ENCODE peak calls at places on chromosomes 4 and X, in six cellular contexts. Q is A549, B is K562, Z is HepG2, H is upper lobe of left lung, L is GM12878. U is an unnamed sample.

GRCh38 chr4:173195132-173195531 is 26.5 kb downstream of the GALNT7 start:
- ATAC-seq in Q (no peak), B (peak), Z (no peak), H (no peak), L (peak), U (no peak)

GRCh38 chrX:3320471-3321046 is 25.9 kb downstream of the MXRA5 start:
- ATAC-seq in Q (no peak), B (no peak), Z (no peak), H (no peak), L (no peak), U (no peak)

GRCh38 chrX:87664381-87664780 is 146.8 kb downstream of the KLHL4 start:
- ATAC-seq in Q (peak), B (peak), Z (no peak), H (no peak), L (peak), U (no peak)

GRCh38 chr4:79875500-79875899 is 197.5 kb downstream of the ANTXR2 start:
- ATAC-seq in Q (no peak), B (no peak), Z (no peak), H (no peak), L (no peak), U (peak)

GRCh38 chr4:56296449-56296990 is 90.8 kb downstream of the AASDH start:
- ATAC-seq in Q (no peak), B (no peak), Z (no peak), H (no peak), L (peak), U (no peak)

GRCh38 chr4:28247805-28248204 is 1387.2 kb downstream of the STIM2 start:
- ATAC-seq in Q (no peak), B (no peak), Z (no peak), H (no peak), L (no peak), U (no peak)

GRCh38 chrX:119251381-119251780 is 15.3 kb downstream of the PGRMC1 start:
- ATAC-seq in Q (no peak), B (no peak), Z (no peak), H (no peak), L (no peak), U (no peak)

GRCh38 chr4:177227636-177228035 is 82.0 kb upstream of the NEIL3 start:
- ATAC-seq in Q (no peak), B (no peak), Z (no peak), H (no peak), L (no peak), U (no peak)

GRCh38 chr4:6495296-6495590 is 22.8 kb upstream of the PPP2R2C start:
- ATAC-seq in Q (no peak), B (no peak), Z (no peak), H (no peak), L (no peak), U (no peak)

GRCh38 chrX:29940750-29941149 is 274.6 kb upstream of the MAGEB2 start:
- ATAC-seq in Q (no peak), B (no peak), Z (no peak), H (no peak), L (no peak), U (no peak)

GRCh38 chrX:105260291-105261043 is 40.0 kb upstream of the TEX13A start:
- ATAC-seq in Q (no peak), B (no peak), Z (peak), H (peak), L (no peak), U (no peak)

GRCh38 chr4:138455097-138455496 is 212.9 kb upstream of the SLC7A11 start:
- ATAC-seq in Q (no peak), B (no peak), Z (no peak), H (no peak), L (no peak), U (no peak)

GRCh38 chr4:142449771-142450373 is 396.2 kb downstream of the INPP4B start:
- ATAC-seq in Q (no peak), B (no peak), Z (no peak), H (peak), L (peak), U (no peak)

GRCh38 chr4:136928957-136929411 is 603.3 kb downstream of the PCDH18 start:
- ATAC-seq in Q (no peak), B (no peak), Z (no peak), H (no peak), L (no peak), U (no peak)

GRCh38 chr4:1200425-1201035 is 28.1 kb upstream of the SPON2 start:
- ATAC-seq in Q (no peak), B (peak), Z (no peak), H (peak), L (peak), U (peak)

GRCh38 chrX:18964026-18964425 is 19.9 kb downstream of the PHKA2 start:
- ATAC-seq in Q (no peak), B (no peak), Z (no peak), H (no peak), L (no peak), U (no peak)

GRCh38 chr4:153248641-153249198 is 44.5 kb downstream of the TRIM2 start:
- ATAC-seq in Q (no peak), B (peak), Z (peak), H (peak), L (peak), U (peak)

GRCh38 chr4:140308366-140309123 is 64.9 kb upstream of the SCOC start:
- ATAC-seq in Q (peak), B (no peak), Z (no peak), H (peak), L (peak), U (peak)

GRCh38 chrX:21661316-21661715 is 3.2 kb upstream of the KLHL34 start:
- ATAC-seq in Q (no peak), B (no peak), Z (no peak), H (no peak), L (no peak), U (no peak)

GRCh38 chr4:35493977-35494376 is 750.3 kb downstream of the ARAP2 start:
- ATAC-seq in Q (no peak), B (no peak), Z (no peak), H (no peak), L (no peak), U (peak)

GRCh38 chrX:108396986-108397385 is 41.2 kb downstream of the COL4A6 start:
- ATAC-seq in Q (no peak), B (no peak), Z (no peak), H (no peak), L (no peak), U (no peak)

GRCh38 chr4:76964769-76965168 is 15.2 kb downstream of the SEPTIN11 start:
- ATAC-seq in Q (no peak), B (no peak), Z (no peak), H (no peak), L (no peak), U (no peak)

GRCh38 chr4:178027796-178028195 is 585.6 kb upstream of the AGA start:
- ATAC-seq in Q (no peak), B (no peak), Z (no peak), H (no peak), L (no peak), U (no peak)

GRCh38 chr4:36348403-36348938 is 67.1 kb downstream of the DTHD1 start:
- ATAC-seq in Q (no peak), B (no peak), Z (no peak), H (no peak), L (peak), U (no peak)

GRCh38 chrX:16138108-16138427 is 14.7 kb downstream of the GRPR start:
- ATAC-seq in Q (no peak), B (peak), Z (no peak), H (no peak), L (peak), U (no peak)

DNA sequence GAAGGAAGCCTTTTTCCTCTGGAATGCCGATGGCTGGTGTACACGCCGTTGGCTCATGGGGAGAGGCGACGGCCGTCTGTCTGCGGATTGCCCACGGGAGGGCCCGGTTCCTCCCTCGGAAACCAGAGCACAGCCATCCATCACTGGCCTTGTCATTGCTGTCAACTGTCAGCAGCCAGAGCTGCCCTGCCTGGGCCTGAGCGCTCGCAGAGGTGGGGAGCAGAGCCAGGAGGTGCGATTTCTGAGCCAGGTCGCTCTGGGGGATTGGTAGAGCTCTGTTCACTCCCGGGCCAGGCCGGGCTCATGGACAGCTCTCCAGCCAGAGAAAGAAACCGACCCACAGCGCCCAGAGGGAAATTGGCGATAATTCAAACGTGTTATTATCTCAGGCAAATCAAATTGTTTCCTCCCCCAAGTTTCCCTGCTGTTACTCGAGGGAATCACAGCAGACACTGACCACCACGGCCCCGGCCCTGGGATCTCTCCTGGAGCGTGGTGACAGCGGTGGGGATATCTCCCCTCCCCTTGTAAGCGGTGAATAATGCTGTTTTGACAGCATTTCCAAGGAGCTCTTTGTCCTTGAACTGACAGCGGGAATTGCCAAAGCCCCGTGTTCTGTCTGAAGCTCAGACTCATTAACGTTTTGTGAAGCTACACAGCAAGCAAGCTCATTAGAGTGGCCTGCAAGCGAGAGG is 221.0 kb upstream of the PSAPL1 start:
- ATAC-seq in Q (no peak), B (peak), Z (no peak), H (no peak), L (no peak), U (no peak)
- TF ChIP-seq EP300 in Q (no peak), B (no peak), Z (no peak), H (no peak), L (no peak), U (no peak)

DNA sequence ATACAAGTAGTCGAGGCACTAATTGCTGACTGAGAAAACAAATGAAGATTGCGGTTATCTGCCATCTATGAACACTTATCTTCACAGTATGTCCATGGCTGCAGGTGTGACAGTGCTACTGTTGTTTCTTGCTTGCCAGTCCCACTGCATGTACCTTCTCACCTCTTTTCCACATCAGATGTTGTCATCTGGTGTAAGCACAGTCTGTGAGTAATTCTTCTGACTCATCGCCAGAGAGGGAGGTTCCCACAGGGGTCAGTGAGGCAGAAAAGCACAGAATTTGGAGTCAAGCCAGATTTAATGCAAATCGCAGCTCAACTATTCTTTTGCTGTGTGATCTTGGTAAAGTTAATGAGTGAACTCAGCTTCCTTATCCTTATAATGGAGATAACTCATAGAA is 144.4 kb downstream of the GLRA2 start:
- ATAC-seq in Q (peak), B (no peak), Z (no peak), H (no peak), L (peak), U (no peak)
- TF ChIP-seq EP300 in Q (no peak), B (no peak), Z (no peak), H (no peak), L (peak), U (no peak)

GRCh38 chr4:26583865-26584652 is at the start of gene TBC1D19:
- ATAC-seq in Q (peak), B (peak), Z (peak), H (peak), L (peak), U (peak)
- TF ChIP-seq EP300 in Q (no peak), B (peak), Z (no peak), H (no peak), L (no peak), U (no peak)

DNA sequence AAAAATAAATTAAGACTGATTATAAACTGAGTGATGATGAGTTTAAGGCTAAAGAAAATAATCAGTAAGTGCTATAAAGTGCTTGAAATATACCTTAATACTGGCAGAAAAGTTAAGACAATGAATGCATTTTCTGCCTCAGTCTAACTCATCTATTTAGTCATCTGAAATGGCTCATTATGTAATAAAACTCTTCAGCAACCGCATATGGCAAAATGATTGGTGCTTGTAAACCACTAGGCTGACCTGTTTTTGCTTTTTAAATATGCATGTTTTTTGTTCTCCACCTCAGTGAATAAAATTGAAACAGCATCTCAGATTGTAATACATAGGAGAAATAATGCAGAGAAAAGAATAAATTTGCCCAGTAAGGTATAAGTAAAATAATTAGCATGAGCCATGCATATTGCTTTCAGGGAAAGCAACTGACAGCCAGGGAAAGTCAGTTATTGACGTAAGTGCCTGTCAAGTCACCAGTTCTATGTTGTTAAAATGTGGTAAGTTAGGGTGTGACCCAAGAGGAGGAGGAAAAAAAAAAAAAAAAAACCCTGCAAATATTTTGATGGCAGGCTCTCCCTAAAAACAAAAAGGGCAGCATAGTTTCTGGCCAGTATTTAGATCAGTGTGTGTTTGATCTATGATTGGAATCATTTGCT is 167.5 kb downstream of the PALLD start:
- ATAC-seq in Q (no peak), B (no peak), Z (no peak), H (no peak), L (no peak), U (no peak)
- TF ChIP-seq EP300 in Q (no peak), B (no peak), Z (no peak), H (no peak), L (no peak), U (no peak)

GRCh38 chr4:86778169-86778568 is 71.0 kb downstream of the SLC10A6 start:
- ATAC-seq in Q (no peak), B (no peak), Z (no peak), H (no peak), L (no peak), U (no peak)
- TF ChIP-seq EP300 in Q (no peak), B (no peak), Z (no peak), H (no peak), L (no peak), U (no peak)

DNA sequence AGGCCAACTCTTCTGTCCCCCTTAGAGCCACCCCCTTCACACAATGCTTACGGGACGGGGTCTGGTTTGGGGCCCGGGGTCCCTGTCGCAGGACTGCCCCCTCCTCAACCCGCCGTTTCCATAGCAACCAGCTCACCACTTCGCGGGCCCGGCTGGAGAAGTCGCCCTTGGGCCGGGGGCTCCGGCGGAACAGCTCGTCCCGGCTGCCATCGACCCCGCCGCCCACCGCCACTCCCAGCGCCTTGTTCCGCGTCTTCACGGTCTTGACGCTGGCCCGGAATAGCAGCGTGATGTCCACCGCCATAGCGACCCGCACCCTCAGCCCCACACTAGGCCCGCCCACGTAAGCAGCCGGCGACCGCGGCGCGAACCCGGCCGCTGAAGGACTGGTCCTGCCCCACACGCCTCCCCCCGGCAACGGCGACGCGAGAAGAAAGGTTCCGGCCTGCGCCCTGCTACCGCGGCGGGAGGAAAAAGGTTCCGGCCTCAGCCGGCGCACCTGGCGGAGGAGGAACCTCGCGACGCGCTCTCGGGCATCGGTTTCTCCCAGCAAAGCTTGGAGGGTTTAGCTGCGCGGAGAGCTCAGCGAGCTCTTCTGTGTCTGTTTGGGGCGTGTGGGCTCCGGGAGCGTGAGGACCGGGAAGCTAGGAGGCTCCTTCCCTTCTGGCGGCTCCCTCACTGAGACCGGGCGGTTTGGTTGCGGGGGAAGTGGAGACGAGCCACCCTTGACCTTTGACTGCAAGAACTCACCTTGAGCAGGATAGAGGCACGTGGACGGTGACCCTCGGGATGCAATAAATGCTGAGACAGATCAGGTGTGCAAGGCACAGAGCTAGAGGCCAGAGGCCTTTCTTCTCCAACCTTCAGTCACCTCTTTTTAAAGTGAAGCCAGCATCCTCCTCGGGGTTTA is at the start of gene STX18:
- ATAC-seq in Q (peak), B (peak), Z (peak), H (peak), L (peak), U (peak)
- TF ChIP-seq EP300 in Q (no peak), B (peak), Z (peak), H (no peak), L (peak), U (no peak)

DNA sequence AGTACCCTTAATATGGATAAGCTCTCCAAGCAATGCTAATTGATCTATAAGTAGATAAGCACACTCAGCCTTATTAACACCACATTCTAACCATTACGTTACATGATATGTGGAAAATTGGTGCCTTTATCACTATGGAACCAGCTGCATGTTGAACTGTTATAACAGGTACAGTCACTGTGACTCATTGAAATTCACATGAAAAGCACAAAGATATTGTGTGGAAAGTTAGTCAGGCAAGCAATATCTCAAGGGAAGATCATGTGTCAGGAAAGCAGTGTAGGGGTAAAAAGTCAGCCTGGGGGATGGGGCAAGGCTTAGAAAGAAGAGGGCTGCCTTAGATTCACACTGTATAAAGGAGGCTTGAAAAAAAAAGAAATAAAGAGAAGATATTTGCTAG is 313.7 kb upstream of the SMIM31 start:
- ATAC-seq in Q (no peak), B (no peak), Z (no peak), H (no peak), L (no peak), U (no peak)
- TF ChIP-seq EP300 in Q (no peak), B (no peak), Z (no peak), H (no peak), L (no peak), U (no peak)

GRCh38 chr4:87525636-87526035 is 3.5 kb downstream of the SPARCL1 start:
- ATAC-seq in Q (no peak), B (no peak), Z (no peak), H (peak), L (no peak), U (peak)
- TF ChIP-seq EP300 in Q (no peak), B (no peak), Z (no peak), H (no peak), L (no peak), U (no peak)

GRCh38 chr4:150248181-150248580 is 169.9 kb downstream of the DCLK2 start:
- ATAC-seq in Q (peak), B (peak), Z (peak), H (no peak), L (no peak), U (no peak)

GRCh38 chr4:150243932-150244331 is 165.7 kb downstream of the DCLK2 start:
- ATAC-seq in Q (no peak), B (no peak), Z (no peak), H (no peak), L (no peak), U (no peak)

GRCh38 chr4:150242820-150243458 is 164.7 kb downstream of the DCLK2 start:
- ATAC-seq in Q (peak), B (peak), Z (peak), H (peak), L (peak), U (no peak)

GRCh38 chr4:150240011-150240410 is 161.8 kb downstream of the DCLK2 start:
- ATAC-seq in Q (no peak), B (no peak), Z (no peak), H (no peak), L (no peak), U (no peak)

DNA sequence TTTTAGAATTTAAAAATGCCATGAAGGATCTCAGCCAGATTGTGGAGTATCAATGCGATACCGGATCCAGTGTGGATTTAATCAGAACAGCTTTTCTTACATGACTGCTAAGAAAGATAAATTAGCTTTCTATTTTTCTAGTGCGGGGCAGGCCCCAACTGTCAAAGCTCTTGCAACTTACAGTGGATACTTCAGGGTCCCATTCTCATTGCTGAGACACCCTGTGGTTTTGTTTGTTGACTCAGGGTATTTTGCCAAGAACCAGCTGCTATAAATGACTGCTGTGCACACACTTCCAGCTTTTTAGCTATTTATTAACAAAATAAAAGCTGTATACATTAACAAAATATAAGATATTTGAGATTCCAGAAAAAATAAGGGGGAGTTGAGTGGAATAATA is 166.4 kb downstream of the DCLK2 start:
- ATAC-seq in Q (peak), B (no peak), Z (no peak), H (no peak), L (no peak), U (no peak)
- TF ChIP-seq EP300 in Q (no peak), B (no peak), Z (no peak), H (no peak), L (no peak), U (no peak)

DNA sequence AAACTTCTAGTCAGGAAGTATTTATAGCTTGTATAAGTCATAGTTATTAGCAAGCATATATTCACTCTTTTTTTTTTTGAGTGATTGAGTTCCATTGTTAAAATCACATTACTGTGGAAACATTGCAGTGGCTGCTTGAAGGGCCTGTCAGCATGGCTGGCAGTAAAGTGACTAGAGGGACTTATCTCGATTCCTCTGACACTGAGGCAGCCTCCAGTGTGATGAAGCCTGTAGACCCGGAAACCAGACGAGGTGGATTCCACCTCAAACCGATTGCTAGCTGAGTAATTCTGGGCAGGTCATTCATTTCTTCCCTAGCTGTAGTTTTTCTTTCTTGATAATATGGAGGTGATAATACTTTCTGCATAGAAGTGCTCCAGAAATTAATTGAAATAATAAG is 4.7 kb downstream of the FAM149A start:
- ATAC-seq in Q (no peak), B (no peak), Z (no peak), H (no peak), L (no peak), U (no peak)
- TF ChIP-seq EP300 in Q (no peak), B (no peak), Z (no peak), H (no peak), L (no peak), U (no peak)

U was measured in gastroesophageal sphincter.